ENCODE peak calls at places on chromosomes 2 and 18, in six cellular contexts. X is IMR-90, P is neuronal stem cell, C is mesenchymal stem cell, S is H1, V is trophoblast cell. N is an unnamed sample.

GRCh38 chr2:240936106-240936505 is 30.0 kb downstream of the CROCC2 start:
- DNase-seq in C (no peak), V (no peak), X (no peak), P (no peak), S (no peak), N (no peak)

GRCh38 chr2:186590538-186591441 is 934 bp downstream of the ITGAV start:
- DNase-seq in P (no peak), C (peak; percentile 88), S (no peak), V (peak; percentile 48), X (peak; percentile 45), N (peak; percentile 69)

GRCh38 chr18:32337347-32337746 is 133.3 kb downstream of the GAREM1 start:
- DNase-seq in V (peak; percentile 86), P (no peak), C (no peak), X (no peak), S (no peak), N (no peak)

GRCh38 chr18:39732918-39733317 is 2167.3 kb upstream of the CELF4 start:
- DNase-seq in C (no peak), S (no peak), X (no peak), P (no peak), V (peak; percentile 42), N (no peak)

GRCh38 chr2:47360937-47361336 is 42.0 kb upstream of the MSH2 start:
- DNase-seq in P (no peak), C (peak; percentile 61), X (peak; percentile 92), V (no peak), S (no peak), N (no peak)

GRCh38 chr2:6441800-6442199 is 423.9 kb downstream of the CMPK2 start:
- DNase-seq in V (no peak), P (no peak), S (no peak), X (peak; percentile 23), C (peak; percentile 1), N (no peak)

GRCh38 chr2:182593394-182593707 is 122.7 kb upstream of the DNAJC10 start:
- DNase-seq in V (no peak), X (peak; percentile 90), P (no peak), C (peak; percentile 77), S (no peak), N (no peak)

GRCh38 chr2:236309669-236310029 is 45.4 kb upstream of the ASB18 start:
- DNase-seq in C (peak; percentile 1), S (peak; percentile 77), V (peak; percentile 42), P (peak; percentile 62), X (no peak), N (peak; percentile 65)

GRCh38 chr2:171792922-171793580 is 101.0 kb downstream of the SLC25A12 start:
- DNase-seq in S (no peak), P (no peak), V (no peak), C (no peak), X (no peak), N (peak; percentile 26)

GRCh38 chr2:84302513-84303412 is 156.3 kb downstream of the SUCLG1 start:
- DNase-seq in S (peak; percentile 61), X (peak; percentile 43), V (peak; percentile 73), P (peak; percentile 65), C (peak; percentile 21), N (peak; percentile 84)

GRCh38 chr2:226609361-226609760 is 190.3 kb downstream of the IRS1 start:
- DNase-seq in V (peak; percentile 37), X (peak; percentile 96), C (peak; percentile 73), P (no peak), S (no peak), N (no peak)

GRCh38 chr2:109087055-109087663 is 41.8 kb upstream of the SH3RF3 start:
- DNase-seq in V (no peak), X (no peak), C (no peak), P (no peak), S (no peak), N (no peak)

GRCh38 chr2:159267926-159268325 is 18.6 kb downstream of the WDSUB1 start:
- DNase-seq in P (no peak), X (peak; percentile 16), C (no peak), V (no peak), S (no peak), N (no peak)

GRCh38 chr2:134539946-134540345 is 178.9 kb downstream of the TMEM163 start:
- DNase-seq in V (no peak), P (no peak), X (no peak), C (no peak), S (no peak), N (no peak)

GRCh38 chr2:207772844-207773205 is 3.1 kb upstream of the FZD5 start:
- DNase-seq in S (no peak), C (no peak), P (no peak), X (no peak), V (no peak), N (no peak)

GRCh38 chr2:220743203-220743602 is 828.9 kb downstream of the EPHA4 start:
- DNase-seq in S (no peak), V (no peak), X (no peak), C (no peak), P (no peak), N (no peak)

GRCh38 chr2:235757212-235757611 is 263.4 kb downstream of the AGAP1 start:
- DNase-seq in X (no peak), C (no peak), P (no peak), S (no peak), V (no peak), N (no peak)

GRCh38 chr2:232473467-232473890 is 14.2 kb downstream of the ECEL1 start:
- DNase-seq in V (no peak), S (no peak), P (no peak), X (no peak), C (peak; percentile 9), N (no peak)

GRCh38 chr2:98548920-98549818 is 59.1 kb downstream of the COA5 start:
- DNase-seq in X (no peak), S (no peak), V (no peak), P (no peak), C (no peak), N (no peak)

GRCh38 chr2:202072226-202072625 is 829 bp upstream of the KIAA2012 start:
- DNase-seq in S (no peak), V (no peak), X (no peak), C (no peak), P (no peak), N (peak; percentile 78)

GRCh38 chr2:233676046-233676445 is 4.3 kb downstream of the UGT1A9 start:
- DNase-seq in P (no peak), V (no peak), S (no peak), C (no peak), X (no peak), N (no peak)

DNA sequence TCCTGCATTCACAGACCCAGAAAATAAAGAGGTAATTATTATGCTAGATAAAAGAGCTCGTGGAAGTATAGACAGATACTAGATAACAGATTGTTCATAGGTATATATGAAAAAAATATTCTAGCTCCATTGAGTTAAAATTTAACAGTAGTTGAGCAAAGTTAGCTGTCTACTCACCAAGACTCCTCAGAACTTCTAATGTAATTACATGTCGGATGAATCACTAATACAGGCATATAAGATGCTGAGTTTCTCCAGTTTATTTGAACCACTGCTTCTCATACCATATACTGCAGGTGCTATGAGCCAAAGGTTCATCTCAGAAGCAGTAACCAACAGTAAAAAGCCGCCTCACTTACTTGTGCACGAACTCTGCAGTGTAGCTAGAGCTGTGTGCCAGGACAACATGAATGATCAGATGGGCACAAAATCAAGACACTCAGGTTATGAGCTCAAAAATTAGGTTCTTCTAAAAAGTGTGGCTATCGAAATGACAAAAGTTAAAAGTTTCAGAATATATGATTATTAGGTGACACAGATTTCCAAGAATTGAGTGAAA is 373.4 kb downstream of the NCKAP5 start:
- DNase-seq in V (no peak), X (no peak), P (no peak), S (no peak), C (no peak), N (no peak)
- H3K4me3 ChIP-seq in V (no peak overlapping the region), X (no peak overlapping the region), P (no peak overlapping the region), S (no peak overlapping the region), C (no peak overlapping the region), N (no peak overlapping the region)

DNA sequence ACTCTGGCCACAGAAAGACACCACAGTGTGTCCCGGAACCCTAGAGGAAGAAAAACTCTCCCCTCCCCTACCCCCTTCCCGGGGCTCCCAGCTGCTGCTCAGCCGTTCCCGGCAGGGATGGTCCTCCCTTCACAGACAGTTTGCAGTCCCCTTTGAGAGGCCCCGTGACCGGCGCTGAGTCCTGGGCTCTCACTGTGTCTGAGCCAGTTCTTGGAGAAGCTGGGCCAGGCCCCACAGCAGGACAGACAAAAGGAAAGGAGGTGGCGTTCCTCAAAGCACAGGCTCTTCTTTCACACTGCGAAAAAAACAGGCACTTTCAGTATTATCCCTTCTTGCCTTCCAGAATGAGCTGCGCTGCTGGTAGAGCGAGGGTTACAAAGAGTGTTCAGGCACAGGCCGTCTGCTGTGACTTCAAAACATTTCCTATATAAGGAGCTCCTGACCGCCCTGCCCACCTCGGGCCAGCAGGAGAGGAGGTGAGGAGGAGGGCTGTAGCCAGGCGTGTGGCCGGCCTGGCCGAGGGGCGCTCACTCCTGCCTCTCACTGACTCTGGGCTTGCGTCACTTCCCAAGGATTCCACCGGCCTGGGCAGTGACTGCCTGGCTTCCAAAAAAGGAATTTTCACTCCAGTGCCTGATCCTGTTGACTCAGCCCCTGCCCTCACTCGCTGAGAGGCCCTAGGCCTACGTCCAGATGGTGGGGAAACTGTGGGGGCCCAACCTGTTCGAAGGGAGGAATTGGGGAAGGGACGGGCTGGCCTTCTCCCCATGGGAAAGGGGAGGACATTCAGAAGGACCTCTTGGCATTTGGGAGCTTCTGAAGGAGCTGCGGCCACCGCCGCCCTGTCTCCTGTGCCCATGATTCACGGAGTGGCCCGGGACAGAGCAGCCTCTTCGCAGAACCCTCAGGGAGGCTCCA is 24.9 kb downstream of the CIDEA start:
- DNase-seq in C (peak; percentile 95), P (peak; percentile 61), X (peak; percentile 98), V (peak; percentile 96), S (peak; percentile 78), N (peak; percentile 98)
- H4K8ac ChIP-seq in C (peak overlapping the region; percentile 99), P (no peak overlapping the region), X (peak overlapping the region; percentile 99), V (peak overlapping the region; percentile 89), S (peak overlapping the region; percentile 66), N (peak overlapping the region; percentile 41)

DNA sequence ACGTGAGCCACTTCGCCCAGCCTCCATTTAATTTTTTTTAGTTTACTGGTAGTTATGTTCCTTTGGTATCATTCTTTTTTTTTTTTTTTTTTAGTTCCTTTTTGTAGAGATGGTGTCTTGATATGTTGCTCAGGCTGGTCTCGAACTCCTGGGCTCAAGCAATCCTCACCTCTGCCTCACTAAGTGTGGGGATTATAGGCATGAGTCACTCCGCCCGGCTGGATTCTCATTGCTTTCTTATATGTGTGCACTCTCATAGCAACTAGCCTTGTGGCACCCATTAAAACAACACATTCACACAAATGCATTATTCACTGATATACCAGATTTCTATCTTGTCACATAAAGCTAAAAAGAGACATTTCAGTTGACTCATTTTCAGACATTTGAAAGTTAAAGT is 4.2 kb downstream of the TTC27 start:
- DNase-seq in X (peak; percentile 63), P (no peak), S (no peak), V (peak; percentile 9), C (peak; percentile 71), N (peak; percentile 27)
- H3K27ac ChIP-seq in X (no peak overlapping the region), P (no peak overlapping the region), S (no peak overlapping the region), V (no peak overlapping the region), C (no peak overlapping the region), N (no peak overlapping the region)

DNA sequence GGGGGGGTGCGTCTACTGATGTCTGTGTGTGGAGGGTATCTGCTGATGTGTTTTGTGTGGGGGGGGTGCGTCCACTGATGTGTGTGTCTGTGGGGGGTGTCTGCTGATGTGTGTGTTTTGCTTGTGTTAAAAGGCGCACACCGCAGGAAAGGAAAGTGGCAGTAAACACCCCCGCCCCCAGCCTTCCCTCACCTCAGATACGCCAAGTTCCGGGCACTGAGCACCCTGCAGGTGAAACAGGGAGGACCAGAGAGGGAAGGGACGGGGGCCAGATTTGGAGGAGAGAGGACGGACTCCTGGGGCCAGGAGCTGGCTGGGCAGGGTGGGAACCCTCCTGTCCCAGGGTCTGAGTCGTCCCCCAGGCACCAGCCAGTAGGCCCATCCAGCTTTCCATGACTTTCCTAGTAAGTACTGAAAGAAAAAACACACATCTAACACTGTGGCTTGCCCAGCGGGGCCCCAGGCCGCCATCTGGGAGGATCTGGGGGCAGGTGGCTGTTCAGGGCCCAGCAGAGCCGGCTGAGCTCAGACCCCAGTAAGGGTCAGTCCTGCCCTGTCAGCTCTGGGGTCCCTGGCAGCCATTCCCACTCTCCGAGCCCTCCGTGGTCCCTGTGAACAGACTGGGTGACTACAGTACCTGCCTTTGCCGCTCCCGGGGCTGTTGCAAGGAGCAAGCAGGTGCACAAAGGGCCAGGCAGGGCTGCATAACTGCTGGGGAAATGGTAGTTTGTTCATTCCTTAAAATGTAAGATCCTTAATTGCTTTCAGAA is 126.9 kb downstream of the NFATC1 start:
- DNase-seq in C (no peak), V (no peak), P (no peak), X (no peak), S (peak; percentile 46), N (no peak)
- H3K4me3 ChIP-seq in C (no peak overlapping the region), V (no peak overlapping the region), P (no peak overlapping the region), X (no peak overlapping the region), S (no peak overlapping the region), N (no peak overlapping the region)

N was measured in mesendoderm.